ENCODE peak calls at places on chromosomes 7 and 10, in four cellular contexts. F is heart left ventricle, B is fibroblast of lung, T is mammary epithelial cell. E is an unnamed sample.

GRCh38 chr7:8710124-8710523 is 276.7 kb downstream of the NXPH1 start:
- DNase-seq in F (no peak), B (no peak), T (no peak), E (no peak)

GRCh38 chr10:103281753-103282152 is 4.8 kb downstream of the INA start:
- DNase-seq in F (no peak), B (peak), T (no peak), E (no peak)

GRCh38 chr7:96598421-96598820 is 111.2 kb downstream of the SEM1 start:
- DNase-seq in F (no peak), B (no peak), T (no peak), E (no peak)

GRCh38 chr7:87934699-87935372 is 785 bp downstream of the ADAM22 start:
- DNase-seq in F (no peak), B (peak), T (peak), E (no peak)

GRCh38 chr7:88628363-88629085 is 131.0 kb upstream of the ZNF804B start:
- DNase-seq in F (no peak), B (no peak), T (no peak), E (no peak)

GRCh38 chr7:107826451-107826850 is 23.4 kb upstream of the SLC26A3 start:
- DNase-seq in F (no peak), B (no peak), T (no peak), E (no peak)

GRCh38 chr7:47890125-47890524 is 58.1 kb downstream of the PKD1L1 start:
- DNase-seq in F (no peak), B (no peak), T (no peak), E (no peak)

GRCh38 chr10:24483701-24484100 is 240.0 kb downstream of the ARHGAP21 start:
- DNase-seq in F (no peak), B (peak), T (peak), E (peak)

GRCh38 chr7:157566631-157567006 is 229.8 kb downstream of the DNAJB6 start:
- DNase-seq in F (no peak), B (no peak), T (no peak), E (no peak)

GRCh38 chr10:7563368-7563767 is 103.4 kb downstream of the ITIH5 start:
- DNase-seq in F (peak), B (peak), T (no peak), E (peak)

GRCh38 chr10:70830185-70830584 is 14.4 kb downstream of the SGPL1 start:
- DNase-seq in F (no peak), B (no peak), T (peak), E (no peak)

GRCh38 chr10:132909491-132910071 is 32.8 kb downstream of the CFAP46 start:
- DNase-seq in F (no peak), B (no peak), T (no peak), E (no peak)

GRCh38 chr7:44959433-44959951 is 19.3 kb downstream of the MYO1G start:
- DNase-seq in F (no peak), B (no peak), T (peak), E (no peak)

GRCh38 chr7:101164071-101164840 is 1.1 kb downstream of the VGF start:
- DNase-seq in F (no peak), B (peak), T (peak), E (no peak)

GRCh38 chr10:3094565-3095168 is 27.3 kb downstream of the PFKP start:
- DNase-seq in F (no peak), B (no peak), T (no peak), E (peak)

GRCh38 chr10:79148452-79149344 is 79.9 kb downstream of the ZMIZ1 start:
- DNase-seq in F (peak), B (peak), T (peak), E (no peak)

GRCh38 chr7:114930829-114931655 is 9.1 kb downstream of the MDFIC start:
- DNase-seq in F (no peak), B (peak), T (peak), E (no peak)

GRCh38 chr7:1282679-1283078 is 50.0 kb downstream of the UNCX start:
- DNase-seq in F (no peak), B (no peak), T (no peak), E (no peak)

GRCh38 chr7:37833107-37833817 is 15.1 kb upstream of the NME8 start:
- DNase-seq in F (peak), B (peak), T (peak), E (peak)

GRCh38 chr10:51510231-51510630 is 189.2 kb downstream of the CSTF2T start:
- DNase-seq in F (no peak), B (peak), T (no peak), E (no peak)

GRCh38 chr7:151725844-151726770 is 150.8 kb downstream of the PRKAG2 start:
- DNase-seq in F (no peak), B (no peak), T (no peak), E (no peak)

GRCh38 chr7:150466477-150466876 is 16.0 kb downstream of the GIMAP8 start:
- DNase-seq in F (no peak), B (no peak), T (peak), E (no peak)

GRCh38 chr7:138666385-138666784 is 34.8 kb downstream of the SVOPL start:
- DNase-seq in F (no peak), B (no peak), T (no peak), E (peak)

GRCh38 chr7:151012921-151013347 is 11.4 kb downstream of the ATG9B start:
- DNase-seq in F (no peak), B (peak), T (no peak), E (no peak)

GRCh38 chr7:135317676-135318326 is 84.2 kb downstream of the STRA8 start:
- DNase-seq in F (no peak), B (no peak), T (no peak), E (peak)

GRCh38 chr7:85719981-85720963 is 533.4 kb upstream of the SEMA3D start:
- DNase-seq in F (no peak), B (peak), T (peak), E (peak)

GRCh38 chr10:97571622-97572021 is 957 bp upstream of the ANKRD2 start:
- DNase-seq in F (no peak), B (no peak), T (peak), E (no peak)

GRCh38 chr7:16753932-16754571 is 497 bp downstream of the TSPAN13 start:
- DNase-seq in F (peak), B (peak), T (peak), E (no peak)

GRCh38 chr7:2208712-2209111 is 24.0 kb downstream of the MAD1L1 start:
- DNase-seq in F (peak), B (no peak), T (no peak), E (no peak)

GRCh38 chr10:90051474-90051873 is 350.1 kb downstream of the KIF20B start:
- DNase-seq in F (peak), B (no peak), T (peak), E (no peak)

GRCh38 chr7:113085781-113086390 is 741 bp downstream of the GPR85 start:
- DNase-seq in F (no peak), B (peak), T (no peak), E (no peak)

GRCh38 chr10:17214991-17215781 is 12.9 kb upstream of the VIM start:
- DNase-seq in F (no peak), B (peak), T (peak), E (peak)

GRCh38 chr10:128873408-128873807 is 593.6 kb upstream of the MGMT start:
- DNase-seq in F (no peak), B (peak), T (no peak), E (no peak)
- H3K4me3 ChIP-seq in F (no peak), B (no peak), T (no peak), E (no peak)

GRCh38 chr10:73168486-73168844 is 546 bp downstream of the FAM149B1 start:
- DNase-seq in F (no peak), B (no peak), T (no peak), E (peak)
- TF ChIP-seq CTCF in F (no peak), B (no peak), T (no peak), E (no peak)

DNA sequence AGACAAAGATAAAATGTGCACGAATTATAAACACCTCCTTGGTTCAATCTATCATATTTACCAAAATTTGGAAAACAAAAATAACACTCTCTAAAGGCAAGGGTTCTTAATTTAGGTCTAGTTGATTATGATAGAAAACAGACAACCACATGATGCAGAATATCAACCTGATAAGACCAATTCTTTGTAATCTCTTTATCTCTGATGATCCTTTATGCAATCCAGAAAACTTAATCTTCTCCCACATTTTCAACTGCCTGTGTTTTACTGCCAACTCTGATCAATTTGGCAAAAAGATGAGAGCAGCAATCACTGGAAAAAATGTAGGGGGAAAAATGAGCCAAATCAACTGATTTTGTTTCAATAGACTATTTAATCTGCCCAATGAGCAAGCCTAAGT is 148.5 kb downstream of the LRRN3 start:
- DNase-seq in F (no peak), B (no peak), T (no peak), E (no peak)
- H3K4me3 ChIP-seq in F (no peak), B (no peak), T (no peak), E (no peak)

DNA sequence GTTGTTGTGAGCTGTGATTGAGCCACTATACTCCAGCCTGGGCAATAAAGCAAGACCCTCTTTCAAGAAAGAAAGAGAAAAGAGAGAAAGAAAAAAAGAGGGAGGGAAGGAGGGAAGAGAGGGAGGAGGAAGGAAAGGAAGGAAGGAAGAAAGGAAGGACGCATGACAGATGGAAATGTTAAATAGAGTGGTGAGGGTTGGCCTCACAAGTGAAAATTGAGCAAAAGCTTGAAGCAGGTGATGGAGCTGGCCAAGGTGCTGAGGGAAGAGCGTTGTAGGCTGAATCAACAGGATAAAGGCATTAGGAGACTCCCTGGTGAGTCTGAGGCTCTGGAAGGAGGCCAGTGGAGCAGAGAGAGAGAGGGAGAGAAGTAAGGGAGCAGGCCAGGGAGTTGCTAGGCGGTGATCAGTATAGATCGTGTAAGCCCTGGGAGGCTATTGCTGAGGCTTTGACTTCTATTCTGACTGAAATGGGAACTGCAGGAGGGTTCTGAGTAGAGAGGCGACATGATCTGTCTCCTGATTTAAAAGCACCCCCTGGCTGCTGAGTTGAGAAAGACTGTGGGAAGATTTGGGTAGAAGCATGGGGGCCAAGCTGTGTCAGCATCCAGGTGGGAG is 26.5 kb upstream of the TMEM248 start:
- DNase-seq in F (no peak), B (peak), T (peak), E (no peak)
- TF ChIP-seq CTCF in F (peak), B (no peak), T (no peak), E (no peak)

DNA sequence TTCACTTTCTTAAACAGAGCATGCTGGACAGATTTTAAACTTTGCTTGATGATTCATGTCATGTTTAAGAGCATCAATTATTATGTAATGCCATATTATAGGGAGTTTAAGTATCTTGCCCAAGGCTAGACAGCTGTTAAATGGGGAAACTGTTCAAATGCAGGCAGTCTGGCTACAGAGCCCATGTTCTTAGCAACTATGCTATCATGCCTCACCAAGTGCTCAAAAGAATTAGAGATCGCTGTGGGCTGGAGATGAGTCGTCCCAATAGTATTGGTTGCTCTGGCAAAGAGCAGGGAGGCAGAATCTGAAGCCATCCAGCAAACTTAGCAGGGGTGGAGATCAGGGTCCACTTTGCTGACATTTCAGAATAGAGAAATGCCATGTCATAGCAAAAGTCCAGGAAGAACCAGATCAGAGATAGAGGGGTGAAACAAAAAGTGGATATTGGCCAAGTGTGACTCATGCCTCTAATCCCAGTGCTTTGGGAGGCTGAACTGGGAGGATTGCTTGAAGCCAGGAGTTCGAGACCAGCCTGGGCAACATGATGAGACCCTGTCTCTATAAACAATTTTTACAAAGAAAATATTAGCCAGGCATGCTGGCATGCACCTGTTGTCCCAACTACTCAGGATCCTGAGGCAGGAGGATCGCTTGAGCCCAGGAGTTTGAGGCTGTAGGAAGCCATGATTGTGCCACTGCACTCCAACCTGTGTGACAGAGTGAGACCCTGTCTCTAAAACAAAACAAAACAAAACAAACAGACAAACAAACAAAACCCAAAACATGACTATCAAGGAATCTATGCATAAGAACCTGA is 57.8 kb downstream of the BAMBI start:
- DNase-seq in F (no peak), B (peak), T (peak), E (peak)
- H3K4me3 ChIP-seq in F (no peak), B (no peak), T (no peak), E (no peak)

GRCh38 chr7:131540491-131541162 is 15.8 kb downstream of the PODXL start:
- DNase-seq in F (no peak), B (no peak), T (no peak), E (no peak)
- TF ChIP-seq CTCF in F (peak), B (no peak), T (no peak), E (no peak)

DNA sequence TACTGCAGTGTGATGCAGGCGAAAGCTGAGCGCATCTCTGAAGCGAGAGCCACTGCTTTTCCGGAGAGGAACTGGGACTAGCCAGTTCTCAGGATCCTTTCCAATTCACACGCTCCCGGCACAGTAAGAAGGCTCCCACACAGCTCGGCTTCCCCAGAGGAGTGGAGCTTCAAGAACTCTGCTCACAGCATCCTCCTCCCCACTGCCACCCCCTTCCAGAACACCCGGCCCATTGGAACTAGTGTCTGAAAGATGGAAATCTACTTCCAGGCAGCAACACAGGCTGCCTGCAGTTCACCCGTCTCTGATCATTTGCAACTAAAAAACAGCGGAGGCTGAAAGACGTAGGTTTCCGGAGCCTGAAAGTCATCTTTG is at the start of gene DGKB:
- DNase-seq in F (peak), B (peak), T (no peak), E (no peak)
- H3K4me3 ChIP-seq in F (peak), B (peak), T (no peak), E (peak)

DNA sequence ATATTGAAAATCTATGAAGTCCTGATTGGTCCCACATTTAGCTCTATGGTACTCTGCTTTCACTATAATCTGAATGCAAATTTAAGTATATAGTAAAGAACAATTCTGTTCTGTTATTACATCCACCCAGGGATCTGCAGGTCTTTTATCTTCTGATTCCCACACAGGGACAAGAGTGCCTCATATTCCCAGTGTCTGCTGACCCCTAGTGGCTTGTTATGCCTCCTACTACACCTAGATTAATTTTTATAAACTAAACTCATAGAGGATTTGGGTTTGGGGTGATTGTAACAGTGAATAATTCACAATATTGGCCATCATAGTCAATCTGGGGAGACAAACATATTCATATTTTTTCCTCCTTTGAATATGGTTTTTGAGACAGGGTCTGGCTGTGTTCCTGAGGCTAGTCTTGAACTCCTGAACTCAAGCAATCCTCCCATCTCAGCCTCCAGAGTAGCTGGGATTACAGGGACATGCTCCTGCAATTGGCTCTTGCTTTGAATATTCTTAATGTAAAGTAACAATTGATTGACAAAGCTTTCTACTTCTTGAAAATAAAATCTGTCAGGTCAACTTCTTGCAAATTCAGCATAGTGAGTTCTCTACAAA is 282.1 kb downstream of the KCND2 start:
- DNase-seq in F (peak), B (peak), T (peak), E (peak)
- TF ChIP-seq CTCF in F (peak), B (peak), T (peak), E (peak)

DNA sequence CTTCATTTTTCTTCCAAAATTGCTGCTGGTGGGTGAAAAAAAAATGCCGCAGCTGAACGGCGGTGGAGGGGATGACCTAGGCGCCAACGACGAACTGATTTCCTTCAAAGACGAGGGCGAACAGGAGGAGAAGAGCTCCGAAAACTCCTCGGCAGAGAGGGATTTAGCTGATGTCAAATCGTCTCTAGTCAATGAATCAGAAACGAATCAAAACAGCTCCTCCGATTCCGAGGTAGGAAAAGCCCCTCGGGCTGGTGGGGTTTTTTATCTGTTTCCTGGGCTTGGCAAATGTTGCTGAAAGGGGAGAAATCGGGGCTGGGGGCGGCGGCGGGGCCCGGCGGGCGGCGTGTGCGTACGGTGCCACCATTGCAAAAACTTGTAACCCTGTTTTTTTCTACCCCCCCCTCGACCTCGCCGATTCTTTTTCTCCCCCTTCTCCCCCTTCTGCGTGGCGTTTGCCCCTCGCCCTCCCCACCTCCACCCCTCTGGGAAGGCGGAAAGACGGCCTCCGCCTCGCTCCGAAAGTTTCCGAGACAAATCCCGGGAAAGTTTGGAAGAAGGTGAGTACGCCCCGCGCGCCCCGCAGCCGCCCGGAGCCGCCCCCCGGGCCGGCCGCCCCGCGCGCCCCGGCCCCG is 784 bp downstream of the TCF7L2 start:
- DNase-seq in F (peak), B (peak), T (peak), E (no peak)
- H3K4me3 ChIP-seq in F (peak), B (peak), T (peak), E (peak)

GRCh38 chr10:21517134-21517982 is 8.1 kb downstream of the SKIDA1 start:
- DNase-seq in F (peak), B (peak), T (peak), E (no peak)
- TF ChIP-seq CTCF in F (no peak), B (no peak), T (no peak), E (no peak)

E was measured in retinal pigment epithelial cell.